ENCODE peak calls at places on chromosomes 5 and 9, in four cellular contexts. I is AG04450, Q is astrocyte, R is mesenchymal stem cell. A is an unnamed sample.

GRCh38 chr5:65061250-65061973 is 292.7 kb downstream of the CWC27 start:
- DNase-seq in R (no peak), Q (no peak), I (no peak), A (no peak)

GRCh38 chr5:167916706-167917105 is 374.7 kb upstream of the WWC1 start:
- DNase-seq in Q (peak; percentile 85), I (peak; percentile 7), R (no peak), A (no peak)

GRCh38 chr9:571066-571465 is 270.4 kb upstream of the DMRT1 start:
- DNase-seq in I (no peak), Q (no peak), R (no peak), A (no peak)

GRCh38 chr5:93649234-93649900 is 66.3 kb downstream of the NR2F1 start:
- DNase-seq in I (no peak), R (no peak), Q (no peak), A (no peak)

GRCh38 chr9:124329393-124329792 is 71.6 kb downstream of the NEK6 start:
- DNase-seq in Q (no peak), R (no peak), I (no peak), A (no peak)

GRCh38 chr9:104758974-104759373 is 5.0 kb upstream of the NIPSNAP3B start:
- DNase-seq in R (no peak), Q (no peak), I (no peak), A (no peak)

GRCh38 chr5:150510460-150511263 is 2.7 kb downstream of the NDST1 start:
- DNase-seq in I (no peak), R (no peak), Q (peak; percentile 70), A (no peak)

GRCh38 chr5:11281842-11282241 is 520.8 kb upstream of the DAP start:
- DNase-seq in R (no peak), I (no peak), Q (no peak), A (no peak)

GRCh38 chr5:142864293-142865260 is 94.4 kb downstream of the ARHGAP26 start:
- DNase-seq in Q (no peak), R (no peak), I (no peak), A (no peak)

A was measured in dermis blood vessel endothelial cell.